ENCODE peak calls at places on chromosomes 16 and 17, in nine cellular contexts. One of them, this sample, is unnamed.

GRCh38 chr17:8126306-8127066 is 2.6 kb upstream of the HES7 start:
- DNase-seq in lower lobe of right lung: no peak
- DNase-seq in upper lobe of left lung: no peak
- DNase-seq in OCI-LY7: peak
- DNase-seq in H9: peak
- DNase-seq in caudate nucleus: no peak
- DNase-seq in HL-60: no peak
- DNase-seq in foreskin keratinocyte: no peak
- DNase-seq in stomach: no peak
- DNase-seq in this sample: no peak

GRCh38 chr16:29154676-29155121 is 169.8 kb downstream of the LAT start:
- DNase-seq in lower lobe of right lung: no peak
- DNase-seq in upper lobe of left lung: no peak
- DNase-seq in OCI-LY7: no peak
- DNase-seq in H9: no peak
- DNase-seq in caudate nucleus: no peak
- DNase-seq in HL-60: no peak
- DNase-seq in foreskin keratinocyte: no peak
- DNase-seq in stomach: no peak
- DNase-seq in this sample: no peak

GRCh38 chr16:84526794-84527485 is 22.5 kb upstream of the MEAK7 start:
- DNase-seq in lower lobe of right lung: peak
- DNase-seq in upper lobe of left lung: no peak
- DNase-seq in OCI-LY7: no peak
- DNase-seq in H9: no peak
- DNase-seq in caudate nucleus: no peak
- DNase-seq in HL-60: no peak
- DNase-seq in foreskin keratinocyte: no peak
- DNase-seq in stomach: no peak
- DNase-seq in this sample: peak

GRCh38 chr16:12132290-12132689 is 155.8 kb downstream of the SNX29 start:
- DNase-seq in lower lobe of right lung: no peak
- DNase-seq in upper lobe of left lung: no peak
- DNase-seq in OCI-LY7: no peak
- DNase-seq in H9: no peak
- DNase-seq in caudate nucleus: no peak
- DNase-seq in HL-60: peak
- DNase-seq in foreskin keratinocyte: no peak
- DNase-seq in stomach: no peak
- DNase-seq in this sample: no peak

GRCh38 chr17:18028684-18029540 is 10.1 kb downstream of the ATPAF2 start:
- DNase-seq in lower lobe of right lung: no peak
- DNase-seq in upper lobe of left lung: no peak
- DNase-seq in OCI-LY7: no peak
- DNase-seq in H9: no peak
- DNase-seq in caudate nucleus: no peak
- DNase-seq in HL-60: no peak
- DNase-seq in foreskin keratinocyte: no peak
- DNase-seq in stomach: no peak
- DNase-seq in this sample: no peak

GRCh38 chr16:17266606-17267313 is 204.0 kb downstream of the XYLT1 start:
- DNase-seq in lower lobe of right lung: no peak
- DNase-seq in upper lobe of left lung: no peak
- DNase-seq in OCI-LY7: no peak
- DNase-seq in H9: no peak
- DNase-seq in caudate nucleus: peak
- DNase-seq in HL-60: no peak
- DNase-seq in foreskin keratinocyte: no peak
- DNase-seq in stomach: peak
- DNase-seq in this sample: no peak

GRCh38 chr17:73288534-73289302 is 23.1 kb downstream of the CDC42EP4 start:
- DNase-seq in lower lobe of right lung: peak
- DNase-seq in upper lobe of left lung: peak
- DNase-seq in OCI-LY7: no peak
- DNase-seq in H9: no peak
- DNase-seq in caudate nucleus: no peak
- DNase-seq in HL-60: no peak
- DNase-seq in foreskin keratinocyte: no peak
- DNase-seq in stomach: peak
- DNase-seq in this sample: peak

GRCh38 chr16:88599092-88599733 is 29.0 kb downstream of the ZC3H18 start:
- DNase-seq in lower lobe of right lung: peak
- DNase-seq in upper lobe of left lung: peak
- DNase-seq in OCI-LY7: no peak
- DNase-seq in H9: no peak
- DNase-seq in caudate nucleus: peak
- DNase-seq in HL-60: peak
- DNase-seq in foreskin keratinocyte: no peak
- DNase-seq in stomach: peak
- DNase-seq in this sample: peak

GRCh38 chr16:52556083-52556482 is 9.1 kb upstream of the TOX3 start:
- DNase-seq in lower lobe of right lung: no peak
- DNase-seq in upper lobe of left lung: no peak
- DNase-seq in OCI-LY7: no peak
- DNase-seq in H9: no peak
- DNase-seq in caudate nucleus: no peak
- DNase-seq in HL-60: no peak
- DNase-seq in foreskin keratinocyte: no peak
- DNase-seq in stomach: no peak
- DNase-seq in this sample: no peak

GRCh38 chr16:16095646-16096045 is 127.6 kb downstream of the ABCC6 start:
- DNase-seq in lower lobe of right lung: no peak
- DNase-seq in upper lobe of left lung: no peak
- DNase-seq in OCI-LY7: peak
- DNase-seq in H9: no peak
- DNase-seq in caudate nucleus: no peak
- DNase-seq in HL-60: no peak
- DNase-seq in foreskin keratinocyte: no peak
- DNase-seq in stomach: no peak
- DNase-seq in this sample: no peak

GRCh38 chr17:43698678-43699437 is 37.1 kb upstream of the MEOX1 start:
- DNase-seq in lower lobe of right lung: no peak
- DNase-seq in upper lobe of left lung: no peak
- DNase-seq in OCI-LY7: no peak
- DNase-seq in H9: no peak
- DNase-seq in caudate nucleus: no peak
- DNase-seq in HL-60: no peak
- DNase-seq in foreskin keratinocyte: no peak
- DNase-seq in stomach: no peak
- DNase-seq in this sample: no peak

GRCh38 chr17:43697937-43698336 is 36.2 kb upstream of the MEOX1 start:
- DNase-seq in lower lobe of right lung: no peak
- DNase-seq in upper lobe of left lung: no peak
- DNase-seq in OCI-LY7: no peak
- DNase-seq in H9: no peak
- DNase-seq in caudate nucleus: no peak
- DNase-seq in HL-60: no peak
- DNase-seq in foreskin keratinocyte: no peak
- DNase-seq in stomach: no peak
- DNase-seq in this sample: no peak

GRCh38 chr17:43701318-43701743 is 39.6 kb upstream of the MEOX1 start:
- DNase-seq in lower lobe of right lung: peak
- DNase-seq in upper lobe of left lung: peak
- DNase-seq in OCI-LY7: no peak
- DNase-seq in H9: no peak
- DNase-seq in caudate nucleus: no peak
- DNase-seq in HL-60: peak
- DNase-seq in foreskin keratinocyte: no peak
- DNase-seq in stomach: no peak
- DNase-seq in this sample: no peak

GRCh38 chr17:43696891-43697290 is 35.2 kb upstream of the MEOX1 start:
- DNase-seq in lower lobe of right lung: no peak
- DNase-seq in upper lobe of left lung: no peak
- DNase-seq in OCI-LY7: no peak
- DNase-seq in H9: no peak
- DNase-seq in caudate nucleus: no peak
- DNase-seq in HL-60: no peak
- DNase-seq in foreskin keratinocyte: no peak
- DNase-seq in stomach: no peak
- DNase-seq in this sample: no peak

GRCh38 chr17:43699438-43699756 is 37.7 kb upstream of the MEOX1 start:
- DNase-seq in lower lobe of right lung: no peak
- DNase-seq in upper lobe of left lung: no peak
- DNase-seq in OCI-LY7: no peak
- DNase-seq in H9: no peak
- DNase-seq in caudate nucleus: no peak
- DNase-seq in HL-60: no peak
- DNase-seq in foreskin keratinocyte: no peak
- DNase-seq in stomach: no peak
- DNase-seq in this sample: no peak
- H3K27ac ChIP-seq in lower lobe of right lung: no peak
- H3K27ac ChIP-seq in upper lobe of left lung: no peak
- H3K27ac ChIP-seq in OCI-LY7: no peak
- H3K27ac ChIP-seq in H9: no peak
- H3K27ac ChIP-seq in caudate nucleus: no peak
- H3K27ac ChIP-seq in HL-60: no peak
- H3K27ac ChIP-seq in foreskin keratinocyte: no peak
- H3K27ac ChIP-seq in stomach: no peak
- H3K27ac ChIP-seq in this sample: no peak

GRCh38 chr17:19915579-19915978 is 47.8 kb upstream of the ULK2 start:
- DNase-seq in lower lobe of right lung: no peak
- DNase-seq in upper lobe of left lung: no peak
- DNase-seq in OCI-LY7: no peak
- DNase-seq in H9: no peak
- DNase-seq in caudate nucleus: no peak
- DNase-seq in HL-60: no peak
- DNase-seq in foreskin keratinocyte: no peak
- DNase-seq in stomach: no peak
- DNase-seq in this sample: no peak
- H3K27ac ChIP-seq in lower lobe of right lung: no peak
- H3K27ac ChIP-seq in upper lobe of left lung: no peak
- H3K27ac ChIP-seq in OCI-LY7: no peak
- H3K27ac ChIP-seq in H9: no peak
- H3K27ac ChIP-seq in caudate nucleus: no peak
- H3K27ac ChIP-seq in HL-60: no peak
- H3K27ac ChIP-seq in foreskin keratinocyte: no peak
- H3K27ac ChIP-seq in stomach: no peak
- H3K27ac ChIP-seq in this sample: no peak

GRCh38 chr17:11086623-11087022 is 154.4 kb upstream of the SHISA6 start:
- DNase-seq in lower lobe of right lung: no peak
- DNase-seq in upper lobe of left lung: no peak
- DNase-seq in OCI-LY7: no peak
- DNase-seq in H9: no peak
- DNase-seq in caudate nucleus: no peak
- DNase-seq in HL-60: no peak
- DNase-seq in foreskin keratinocyte: no peak
- DNase-seq in stomach: no peak
- DNase-seq in this sample: no peak
- H3K27ac ChIP-seq in lower lobe of right lung: no peak
- H3K27ac ChIP-seq in upper lobe of left lung: no peak
- H3K27ac ChIP-seq in OCI-LY7: no peak
- H3K27ac ChIP-seq in H9: no peak
- H3K27ac ChIP-seq in caudate nucleus: no peak
- H3K27ac ChIP-seq in HL-60: no peak
- H3K27ac ChIP-seq in foreskin keratinocyte: no peak
- H3K27ac ChIP-seq in stomach: no peak
- H3K27ac ChIP-seq in this sample: no peak

GRCh38 chr17:12631076-12631475 is 34.6 kb upstream of the MYOCD start:
- DNase-seq in lower lobe of right lung: no peak
- DNase-seq in upper lobe of left lung: no peak
- DNase-seq in OCI-LY7: no peak
- DNase-seq in H9: no peak
- DNase-seq in caudate nucleus: no peak
- DNase-seq in HL-60: no peak
- DNase-seq in foreskin keratinocyte: no peak
- DNase-seq in stomach: no peak
- DNase-seq in this sample: no peak

GRCh38 chr17:12625092-12625491 is 40.6 kb upstream of the MYOCD start:
- DNase-seq in lower lobe of right lung: no peak
- DNase-seq in upper lobe of left lung: no peak
- DNase-seq in OCI-LY7: no peak
- DNase-seq in H9: peak
- DNase-seq in caudate nucleus: no peak
- DNase-seq in HL-60: no peak
- DNase-seq in foreskin keratinocyte: no peak
- DNase-seq in stomach: no peak
- DNase-seq in this sample: no peak

GRCh38 chr17:12624221-12624620 is 41.5 kb upstream of the MYOCD start:
- DNase-seq in lower lobe of right lung: no peak
- DNase-seq in upper lobe of left lung: no peak
- DNase-seq in OCI-LY7: no peak
- DNase-seq in H9: no peak
- DNase-seq in caudate nucleus: no peak
- DNase-seq in HL-60: no peak
- DNase-seq in foreskin keratinocyte: no peak
- DNase-seq in stomach: no peak
- DNase-seq in this sample: no peak

GRCh38 chr17:12627177-12627629 is 38.5 kb upstream of the MYOCD start:
- DNase-seq in lower lobe of right lung: no peak
- DNase-seq in upper lobe of left lung: no peak
- DNase-seq in OCI-LY7: no peak
- DNase-seq in H9: no peak
- DNase-seq in caudate nucleus: no peak
- DNase-seq in HL-60: no peak
- DNase-seq in foreskin keratinocyte: peak
- DNase-seq in stomach: peak
- DNase-seq in this sample: no peak

GRCh38 chr17:12627776-12628491 is 37.8 kb upstream of the MYOCD start:
- DNase-seq in lower lobe of right lung: no peak
- DNase-seq in upper lobe of left lung: no peak
- DNase-seq in OCI-LY7: no peak
- DNase-seq in H9: no peak
- DNase-seq in caudate nucleus: no peak
- DNase-seq in HL-60: no peak
- DNase-seq in foreskin keratinocyte: peak
- DNase-seq in stomach: no peak
- DNase-seq in this sample: no peak
- H3K27ac ChIP-seq in lower lobe of right lung: no peak
- H3K27ac ChIP-seq in upper lobe of left lung: no peak
- H3K27ac ChIP-seq in OCI-LY7: no peak
- H3K27ac ChIP-seq in H9: no peak
- H3K27ac ChIP-seq in caudate nucleus: no peak
- H3K27ac ChIP-seq in HL-60: no peak
- H3K27ac ChIP-seq in foreskin keratinocyte: no peak
- H3K27ac ChIP-seq in stomach: peak
- H3K27ac ChIP-seq in this sample: peak

GRCh38 chr17:56320443-56320842 is 167.2 kb downstream of the ANKFN1 start:
- DNase-seq in lower lobe of right lung: no peak
- DNase-seq in upper lobe of left lung: no peak
- DNase-seq in OCI-LY7: no peak
- DNase-seq in H9: peak
- DNase-seq in caudate nucleus: no peak
- DNase-seq in HL-60: no peak
- DNase-seq in foreskin keratinocyte: no peak
- DNase-seq in stomach: no peak
- DNase-seq in this sample: no peak
- H3K27ac ChIP-seq in lower lobe of right lung: no peak
- H3K27ac ChIP-seq in upper lobe of left lung: no peak
- H3K27ac ChIP-seq in OCI-LY7: no peak
- H3K27ac ChIP-seq in H9: no peak
- H3K27ac ChIP-seq in caudate nucleus: no peak
- H3K27ac ChIP-seq in HL-60: no peak
- H3K27ac ChIP-seq in foreskin keratinocyte: no peak
- H3K27ac ChIP-seq in stomach: no peak
- H3K27ac ChIP-seq in this sample: no peak

This sample was measured in left ventricle myocardium inferior.